ENCODE peak calls at places on chromosomes 6 and 20, in seven cellular contexts. F, V, J, L, K, M and W are unnamed samples.

GRCh38 chr20:2756056-2756611 is 44.3 kb downstream of the CPXM1 start:
- DNase-seq in F (peak; percentile 45), V (peak; percentile 47), J (no peak), L (no peak), K (peak; percentile 11), M (peak; percentile 48), W (peak; percentile 69)

GRCh38 chr6:167285077-167285770 is 5.9 kb upstream of the UNC93A start:
- DNase-seq in F (no peak), V (no peak), J (no peak), L (no peak), K (no peak), M (no peak), W (no peak)

GRCh38 chr6:92521553-92521952 is 897.8 kb downstream of the EPHA7 start:
- DNase-seq in F (no peak), V (no peak), J (no peak), L (no peak), K (peak; percentile 16), M (no peak), W (no peak)

GRCh38 chr6:13941902-13942301 is 17.1 kb downstream of the RNF182 start:
- DNase-seq in F (no peak), V (no peak), J (no peak), L (no peak), K (no peak), M (no peak), W (no peak)

GRCh38 chr20:35020108-35021031 is 64.7 kb downstream of the MYH7B start:
- DNase-seq in F (no peak), V (no peak), J (no peak), L (no peak), K (no peak), M (no peak), W (no peak)

GRCh38 chr6:26250806-26251075 is 114.3 kb upstream of the BTN3A2 start:
- DNase-seq in F (peak; percentile 58), V (no peak), J (no peak), L (no peak), K (peak; percentile 60), M (no peak), W (peak; percentile 71)

GRCh38 chr6:56671160-56671559 is 28.5 kb upstream of the DST start:
- DNase-seq in F (no peak), V (peak; percentile 55), J (no peak), L (no peak), K (peak; percentile 59), M (no peak), W (no peak)

GRCh38 chr20:45419188-45420091 is 3.5 kb downstream of the PIGT start:
- DNase-seq in F (peak; percentile 89), V (peak; percentile 89), J (peak; percentile 32), L (peak; percentile 93), K (peak; percentile 99), M (peak; percentile 96), W (peak; percentile 81)